ENCODE peak calls at places on chromosome 6, in five cellular contexts. One of them, this sample, is unnamed.
A peak's percentile ranks its signal among the peaks of the same experiment; 100 is the strongest.

GRCh38 chr6:127459231-127459641 is at the start of gene KIAA0408:
- DNase-seq in NCI-H1092 treated with DMSO at 0.1 percent for 48 hours: no peak
- DNase-seq in left cardiac atrium: peak; percentile 51
- DNase-seq in left colon: peak; percentile 69
- DNase-seq in HEK293T: peak; percentile 65
- DNase-seq in this sample: no peak

GRCh38 chr6:10759312-10759839 is 11.8 kb downstream of the TMEM14B start:
- DNase-seq in NCI-H1092 treated with DMSO at 0.1 percent for 48 hours: no peak
- DNase-seq in left cardiac atrium: no peak
- DNase-seq in left colon: no peak
- DNase-seq in HEK293T: peak; percentile 30
- DNase-seq in this sample: peak; percentile 89

GRCh38 chr6:134720353-134721094 is 229.4 kb downstream of the ALDH8A1 start:
- DNase-seq in NCI-H1092 treated with DMSO at 0.1 percent for 48 hours: no peak
- DNase-seq in left cardiac atrium: peak; percentile 32
- DNase-seq in left colon: no peak
- DNase-seq in HEK293T: no peak
- DNase-seq in this sample: no peak

GRCh38 chr6:223763-224162 is 68.5 kb upstream of the DUSP22 start:
- DNase-seq in NCI-H1092 treated with DMSO at 0.1 percent for 48 hours: no peak
- DNase-seq in left cardiac atrium: no peak
- DNase-seq in left colon: no peak
- DNase-seq in HEK293T: no peak
- DNase-seq in this sample: no peak

GRCh38 chr6:23696946-23697345 is 429.1 kb upstream of the NRSN1 start:
- DNase-seq in NCI-H1092 treated with DMSO at 0.1 percent for 48 hours: no peak
- DNase-seq in left cardiac atrium: no peak
- DNase-seq in left colon: no peak
- DNase-seq in HEK293T: no peak
- DNase-seq in this sample: no peak

GRCh38 chr6:71012871-71013456 is 56.1 kb upstream of the B3GAT2 start:
- DNase-seq in NCI-H1092 treated with DMSO at 0.1 percent for 48 hours: peak; percentile 45
- DNase-seq in left cardiac atrium: no peak
- DNase-seq in left colon: no peak
- DNase-seq in HEK293T: peak; percentile 61
- DNase-seq in this sample: peak; percentile 42

GRCh38 chr6:138719744-138720143 is 53.8 kb upstream of the CCDC28A start:
- DNase-seq in NCI-H1092 treated with DMSO at 0.1 percent for 48 hours: no peak
- DNase-seq in left cardiac atrium: no peak
- DNase-seq in left colon: no peak
- DNase-seq in HEK293T: no peak
- DNase-seq in this sample: no peak

GRCh38 chr6:31079656-31080261 is 32.6 kb downstream of the C6orf15 start:
- DNase-seq in NCI-H1092 treated with DMSO at 0.1 percent for 48 hours: peak; percentile 57
- DNase-seq in left cardiac atrium: peak; percentile 65
- DNase-seq in left colon: peak; percentile 47
- DNase-seq in HEK293T: peak; percentile 66
- DNase-seq in this sample: peak; percentile 38

GRCh38 chr6:3894535-3895302 is 45.5 kb downstream of the FAM50B start:
- DNase-seq in NCI-H1092 treated with DMSO at 0.1 percent for 48 hours: peak; percentile 46
- DNase-seq in left cardiac atrium: no peak
- DNase-seq in left colon: no peak
- DNase-seq in HEK293T: no peak
- DNase-seq in this sample: no peak

GRCh38 chr6:138601128-138601527 is 101.8 kb upstream of the NHSL1 start:
- DNase-seq in NCI-H1092 treated with DMSO at 0.1 percent for 48 hours: no peak
- DNase-seq in left cardiac atrium: no peak
- DNase-seq in left colon: no peak
- DNase-seq in HEK293T: no peak
- DNase-seq in this sample: no peak